ENCODE peak calls at places on chromosomes 16 and 17, in seven cellular contexts. J is H1, P is H9, Z is trophoblast cell, O is mesendoderm, C is mesenchymal stem cell, D is IMR-90. T is an unnamed sample.

GRCh38 chr17:12178644-12179330 is 158.1 kb downstream of the MAP2K4 start:
- DNase-seq in J (no peak), P (no peak), Z (peak; percentile 3), O (no peak), C (no peak), D (no peak), T (no peak)

GRCh38 chr17:66698270-66698669 is 136.6 kb upstream of the CACNG5 start:
- DNase-seq in J (no peak), P (no peak), Z (no peak), O (no peak), C (no peak), D (no peak), T (no peak)

GRCh38 chr17:36507266-36507665 is 20.8 kb downstream of the ZNHIT3 start:
- DNase-seq in J (no peak), P (no peak), Z (no peak), O (no peak), C (no peak), D (no peak), T (no peak)

GRCh38 chr16:4641876-4642275 is 17.2 kb downstream of the MGRN1 start:
- DNase-seq in J (no peak), P (no peak), Z (no peak), O (no peak), C (no peak), D (no peak), T (no peak)

GRCh38 chr16:27764427-27764826 is 214.5 kb downstream of the KATNIP start:
- DNase-seq in J (no peak), P (no peak), Z (no peak), O (no peak), C (no peak), D (no peak), T (no peak)

GRCh38 chr16:20871935-20872815 is 28.0 kb downstream of the DCUN1D3 start:
- DNase-seq in J (no peak), P (no peak), Z (no peak), O (peak; percentile 91), C (no peak), D (no peak), T (no peak)

GRCh38 chr17:65029605-65030308 is 26.8 kb downstream of the GNA13 start:
- DNase-seq in J (no peak), P (no peak), Z (no peak), O (no peak), C (no peak), D (no peak), T (no peak)

GRCh38 chr17:30605027-30605426 is 127.8 kb downstream of the GOSR1 start:
- DNase-seq in J (no peak), P (no peak), Z (no peak), O (no peak), C (no peak), D (no peak), T (no peak)

GRCh38 chr16:19071811-19072777 is 4.7 kb downstream of the COQ7 start:
- DNase-seq in J (peak; percentile 85), P (peak; percentile 72), Z (peak; percentile 85), O (peak; percentile 75), C (peak; percentile 68), D (peak; percentile 56), T (peak; percentile 31)

GRCh38 chr17:15883617-15884111 is 61.3 kb upstream of the ADORA2B start:
- DNase-seq in J (no peak), P (no peak), Z (peak; percentile 57), O (no peak), C (peak; percentile 95), D (peak; percentile 93), T (no peak)

GRCh38 chr17:39118674-39119419 is 32.6 kb downstream of the PLXDC1 start:
- DNase-seq in J (no peak), P (no peak), Z (peak; percentile 27), O (no peak), C (no peak), D (no peak), T (no peak)

GRCh38 chr16:72664122-72664479 is 383.8 kb downstream of the ZFHX3 start:
- DNase-seq in J (no peak), P (no peak), Z (peak; percentile 8), O (no peak), C (peak; percentile 35), D (peak; percentile 7), T (peak; percentile 5)

GRCh38 chr17:2029911-2030778 is at the start of gene DPH1:
- DNase-seq in J (peak; percentile 97), P (peak; percentile 96), Z (peak; percentile 90), O (peak; percentile 96), C (peak; percentile 96), D (peak; percentile 91), T (peak; percentile 82)

GRCh38 chr16:30649725-30650368 is 913 bp upstream of the PRR14 start:
- DNase-seq in J (no peak), P (no peak), Z (no peak), O (no peak), C (no peak), D (no peak), T (no peak)

GRCh38 chr17:1304962-1305361 is 25.5 kb downstream of the TRARG1 start:
- DNase-seq in J (no peak), P (no peak), Z (no peak), O (no peak), C (no peak), D (no peak), T (no peak)

GRCh38 chr17:39167492-39167891 is 1.5 kb upstream of the ARL5C start:
- DNase-seq in J (no peak), P (no peak), Z (no peak), O (no peak), C (no peak), D (no peak), T (no peak)

GRCh38 chr17:60817187-60817586 is 139.5 kb downstream of the BCAS3 start:
- DNase-seq in J (no peak), P (no peak), Z (no peak), O (no peak), C (peak; percentile 91), D (peak; percentile 94), T (no peak)

GRCh38 chr16:77169650-77170236 is 21.2 kb upstream of the MON1B start:
- DNase-seq in J (peak; percentile 85), P (peak; percentile 63), Z (peak; percentile 71), O (peak; percentile 68), C (peak; percentile 44), D (peak; percentile 34), T (peak; percentile 70)

GRCh38 chr17:50290074-50290702 is 15.9 kb downstream of the TMEM92 start:
- DNase-seq in J (no peak), P (no peak), Z (peak; percentile 55), O (peak; percentile 74), C (peak; percentile 99), D (peak; percentile 100), T (no peak)

GRCh38 chr17:31534223-31534888 is 142.9 kb downstream of the RAB11FIP4 start:
- DNase-seq in J (no peak), P (no peak), Z (peak; percentile 88), O (peak; percentile 66), C (no peak), D (peak; percentile 22), T (no peak)

DNA sequence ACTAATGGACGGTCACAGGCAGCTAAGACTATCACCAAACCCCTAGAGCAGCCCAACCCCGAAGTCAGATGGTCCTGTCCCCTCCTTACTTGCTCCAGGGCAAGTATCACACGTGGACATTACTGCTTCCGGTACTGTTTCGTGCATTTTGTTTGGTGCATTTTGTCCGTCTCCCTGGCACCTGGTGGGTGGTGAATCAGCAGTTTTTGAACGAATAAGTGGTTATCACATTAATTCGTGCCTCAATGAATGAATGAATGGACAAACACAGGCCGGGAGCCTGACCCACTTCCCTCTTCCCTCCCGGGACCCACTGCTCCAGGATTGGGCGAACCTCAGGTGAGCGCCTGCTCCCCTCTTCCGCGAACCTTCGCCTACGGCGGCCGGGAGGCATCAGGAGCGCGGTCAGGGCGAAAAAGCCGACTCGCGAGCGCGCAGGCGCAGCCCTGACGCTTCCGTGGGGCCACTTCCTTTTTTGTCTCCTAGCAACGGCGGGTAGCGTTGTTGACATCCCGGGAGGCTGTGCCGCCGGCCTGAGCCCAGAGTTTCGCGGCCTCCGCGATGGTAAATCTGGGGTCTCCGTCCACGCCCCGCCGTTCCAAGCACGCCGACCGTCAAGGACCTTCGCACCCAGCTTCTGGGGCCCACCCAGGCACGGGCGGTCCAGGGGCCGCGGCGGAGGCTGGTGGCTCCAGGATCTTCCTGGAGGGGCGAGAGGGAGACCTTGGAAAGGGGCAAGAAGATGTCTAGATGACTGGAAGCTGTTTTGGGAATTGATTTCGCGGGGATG is at the start of gene DYNLRB2:
- DNase-seq in J (peak; percentile 92), P (peak; percentile 95), Z (peak; percentile 96), O (peak; percentile 97), C (peak; percentile 84), D (peak; percentile 84), T (peak; percentile 80)
- H2AK5ac ChIP-seq in J (no peak within 1 kb of the TSS), P (no peak within 1 kb of the TSS), Z (no peak within 1 kb of the TSS), O (no peak within 1 kb of the TSS), C (no peak within 1 kb of the TSS), D (no peak within 1 kb of the TSS), T (no peak within 1 kb of the TSS)

GRCh38 chr17:54944796-54945195 is 23.7 kb downstream of the COX11 start:
- DNase-seq in J (no peak), P (no peak), Z (no peak), O (no peak), C (peak; percentile 26), D (peak; percentile 12), T (no peak)
- H3K23ac ChIP-seq in J (no peak overlapping the region), P (no peak overlapping the region), Z (no peak overlapping the region), O (no peak overlapping the region), C (no peak overlapping the region), D (no peak overlapping the region), T (no peak overlapping the region)

DNA sequence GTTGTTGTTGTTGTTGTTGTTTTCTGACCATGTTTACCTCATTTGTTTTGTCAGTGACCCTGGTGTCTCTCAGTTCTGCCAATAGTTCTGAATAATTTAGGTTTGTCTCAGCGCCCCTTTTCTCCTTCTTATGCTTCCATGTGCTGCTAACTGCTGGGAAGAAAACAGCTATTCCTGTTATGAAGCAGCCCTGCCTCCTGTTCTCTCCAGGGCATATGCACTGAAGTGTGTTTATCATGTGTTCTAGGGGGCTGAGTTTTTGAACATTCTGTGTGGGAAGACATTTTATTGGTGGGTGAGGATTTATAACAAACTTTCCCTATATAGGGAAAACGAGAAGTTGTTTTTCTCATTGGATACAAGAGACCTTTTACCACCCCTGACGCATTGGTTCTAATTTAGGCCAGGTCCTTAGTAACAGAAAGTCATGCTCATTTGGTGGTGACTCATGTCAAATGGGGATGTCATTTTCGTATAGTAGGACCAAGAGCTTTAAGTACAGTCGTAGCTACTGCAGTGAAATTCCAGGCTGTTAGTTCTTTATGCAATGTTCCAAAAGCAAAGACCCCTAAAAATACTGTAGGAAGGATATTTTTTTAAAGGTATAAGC is 135.6 kb downstream of the TRIM37 start:
- DNase-seq in J (no peak), P (no peak), Z (peak; percentile 12), O (no peak), C (no peak), D (peak; percentile 36), T (no peak)
- H2AK5ac ChIP-seq in J (no peak overlapping the region), P (no peak overlapping the region), Z (no peak overlapping the region), O (no peak overlapping the region), C (no peak overlapping the region), D (no peak overlapping the region), T (no peak overlapping the region)

DNA sequence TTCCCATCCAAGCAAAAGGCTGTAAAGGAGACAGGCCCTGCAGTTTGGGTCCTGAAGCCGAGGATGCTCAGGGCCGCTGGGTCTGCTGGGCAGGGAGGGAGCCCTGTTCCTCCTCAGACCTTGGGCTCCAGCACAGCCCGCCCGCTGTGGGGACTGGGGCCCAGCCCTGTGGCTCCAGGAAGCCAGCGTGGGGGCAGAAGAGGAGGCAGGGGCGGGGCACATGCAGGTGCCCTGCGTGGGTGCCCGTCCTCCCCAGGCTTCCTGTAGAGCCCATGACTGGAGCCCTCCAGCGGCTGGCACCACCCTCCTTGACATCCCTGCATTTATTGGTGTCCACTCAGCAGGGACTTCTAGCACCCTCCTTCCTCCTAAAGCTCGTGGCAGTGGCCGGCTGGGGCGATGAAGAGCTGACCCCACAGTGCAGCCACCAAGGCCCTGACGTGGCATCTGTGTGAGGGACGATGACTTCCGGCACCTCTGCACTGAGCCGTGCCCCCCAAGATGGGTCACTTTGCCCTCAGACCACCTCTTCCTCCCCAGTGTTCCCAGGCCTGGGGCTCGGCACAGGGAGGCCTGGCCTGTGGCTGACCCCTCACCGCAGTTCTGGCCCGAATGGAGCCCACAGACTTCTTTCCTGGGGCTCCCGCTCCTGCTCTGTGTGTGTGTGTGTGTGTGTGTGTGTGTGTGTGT is 9.9 kb downstream of the PRSS27 start:
- DNase-seq in J (no peak), P (no peak), Z (no peak), O (no peak), C (no peak), D (no peak), T (no peak)
- H3K23ac ChIP-seq in J (no peak overlapping the region), P (no peak overlapping the region), Z (no peak overlapping the region), O (no peak overlapping the region), C (no peak overlapping the region), D (no peak overlapping the region), T (peak overlapping the region; percentile 80)

T was measured in neuronal stem cell.